ENCODE peak calls at places on chromosomes 1 and 21, in nine cellular contexts. J is gastrocnemius medialis, F is adrenal gland, E is NCI-H1092, Y is right lobe of liver, C is AG08396, O is tibial nerve, D is smooth muscle cell of the brain vasculature, I is T-helper 2 cell. N is an unnamed sample.

GRCh38 chr1:168788262-168788661 is 59.3 kb upstream of the DPT start:
- DNase-seq in J (no peak), F (no peak), E (no peak), Y (no peak), C (no peak), O (no peak), D (no peak), I (no peak), N (no peak)

GRCh38 chr1:30738040-30738441 is 14.7 kb upstream of the MATN1 start:
- DNase-seq in J (no peak), F (no peak), E (no peak), Y (no peak), C (no peak), O (no peak), D (no peak), I (peak), N (no peak)

GRCh38 chr1:2970311-2971145 is 50.7 kb upstream of the ACTRT2 start:
- DNase-seq in J (no peak), F (no peak), E (no peak), Y (peak), C (no peak), O (no peak), D (no peak), I (no peak), N (no peak)

GRCh38 chr21:42245348-42246185 is 26.6 kb downstream of the ABCG1 start:
- DNase-seq in J (no peak), F (peak), E (no peak), Y (no peak), C (no peak), O (no peak), D (no peak), I (no peak), N (no peak)

GRCh38 chr1:50977575-50978143 is 7.6 kb downstream of the CDKN2C start:
- DNase-seq in J (peak), F (peak), E (no peak), Y (peak), C (peak), O (peak), D (no peak), I (no peak), N (no peak)

GRCh38 chr1:208029381-208030319 is 118.7 kb upstream of the CD34 start:
- DNase-seq in J (no peak), F (no peak), E (no peak), Y (no peak), C (peak), O (no peak), D (no peak), I (no peak), N (no peak)

GRCh38 chr1:178093958-178094751 is at the start of gene RASAL2:
- DNase-seq in J (peak), F (peak), E (peak), Y (peak), C (peak), O (peak), D (no peak), I (peak), N (no peak)

GRCh38 chr1:150970818-150971582 is 3.6 kb downstream of the CERS2 start:
- DNase-seq in J (peak), F (peak), E (no peak), Y (peak), C (peak), O (peak), D (no peak), I (no peak), N (no peak)

GRCh38 chr1:36217667-36218066 is 6.6 kb upstream of the THRAP3 start:
- DNase-seq in J (no peak), F (no peak), E (no peak), Y (no peak), C (no peak), O (no peak), D (no peak), I (no peak), N (no peak)

GRCh38 chr1:3170566-3171453 is 101.8 kb downstream of the PRDM16 start:
- DNase-seq in J (peak), F (peak), E (peak), Y (peak), C (peak), O (peak), D (no peak), I (no peak), N (no peak)

GRCh38 chr21:39483917-39484316 is 32.1 kb downstream of the SH3BGR start:
- DNase-seq in J (no peak), F (peak), E (no peak), Y (no peak), C (no peak), O (no peak), D (no peak), I (no peak), N (no peak)

GRCh38 chr1:15741183-15741850 is 982 bp upstream of the TMEM82 start:
- DNase-seq in J (peak), F (peak), E (peak), Y (peak), C (peak), O (peak), D (no peak), I (peak), N (peak)

GRCh38 chr1:232950919-232951579 is 638 bp downstream of the NTPCR start:
- DNase-seq in J (no peak), F (no peak), E (no peak), Y (no peak), C (peak), O (no peak), D (no peak), I (peak), N (no peak)

GRCh38 chr21:27813750-27814149 is 846.9 kb upstream of the ADAMTS5 start:
- DNase-seq in J (no peak), F (no peak), E (no peak), Y (no peak), C (no peak), O (peak), D (no peak), I (no peak), N (no peak)

GRCh38 chr1:244048566-244049141 is 2.4 kb upstream of the ZBTB18 start:
- DNase-seq in J (no peak), F (peak), E (peak), Y (no peak), C (no peak), O (no peak), D (no peak), I (no peak), N (no peak)

N was measured in GM18507.